ENCODE peak calls at places on chromosome 18, in eight cellular contexts. One of them, this sample, is unnamed.

GRCh38 chr18:69638056-69638455 is 237.4 kb downstream of the DOK6 start:
- DNase-seq in stomach: no peak
- DNase-seq in GM12878: no peak
- DNase-seq in A549: no peak
- DNase-seq in sigmoid colon: no peak
- DNase-seq in ovary: no peak
- DNase-seq in H1: no peak
- DNase-seq in K562: no peak
- DNase-seq in this sample: no peak

GRCh38 chr18:37673196-37673595 is 107.6 kb upstream of the CELF4 start:
- DNase-seq in stomach: no peak
- DNase-seq in GM12878: no peak
- DNase-seq in A549: no peak
- DNase-seq in sigmoid colon: no peak
- DNase-seq in ovary: no peak
- DNase-seq in H1: no peak
- DNase-seq in K562: no peak
- DNase-seq in this sample: no peak

GRCh38 chr18:22856870-22857269 is 76.3 kb upstream of the RBBP8 start:
- DNase-seq in stomach: no peak
- DNase-seq in GM12878: no peak
- DNase-seq in A549: no peak
- DNase-seq in sigmoid colon: no peak
- DNase-seq in ovary: no peak
- DNase-seq in H1: no peak
- DNase-seq in K562: no peak
- DNase-seq in this sample: no peak

GRCh38 chr18:13268035-13268700 is 49.6 kb downstream of the LDLRAD4 start:
- DNase-seq in stomach: peak
- DNase-seq in GM12878: no peak
- DNase-seq in A549: no peak
- DNase-seq in sigmoid colon: peak
- DNase-seq in ovary: no peak
- DNase-seq in H1: no peak
- DNase-seq in K562: no peak
- DNase-seq in this sample: no peak

GRCh38 chr18:10424576-10425314 is 29.7 kb upstream of the APCDD1 start:
- DNase-seq in stomach: no peak
- DNase-seq in GM12878: no peak
- DNase-seq in A549: no peak
- DNase-seq in sigmoid colon: no peak
- DNase-seq in ovary: peak
- DNase-seq in H1: no peak
- DNase-seq in K562: no peak
- DNase-seq in this sample: no peak

GRCh38 chr18:23038712-23039111 is 96.6 kb upstream of the CABLES1 start:
- DNase-seq in stomach: no peak
- DNase-seq in GM12878: no peak
- DNase-seq in A549: peak
- DNase-seq in sigmoid colon: no peak
- DNase-seq in ovary: no peak
- DNase-seq in H1: no peak
- DNase-seq in K562: no peak
- DNase-seq in this sample: no peak

GRCh38 chr18:58863539-58864145 is 1.0 kb upstream of the ZNF532 start:
- DNase-seq in stomach: peak
- DNase-seq in GM12878: no peak
- DNase-seq in A549: peak
- DNase-seq in sigmoid colon: peak
- DNase-seq in ovary: peak
- DNase-seq in H1: no peak
- DNase-seq in K562: no peak
- DNase-seq in this sample: no peak

GRCh38 chr18:13397504-13398163 is 179.1 kb downstream of the LDLRAD4 start:
- DNase-seq in stomach: no peak
- DNase-seq in GM12878: no peak
- DNase-seq in A549: no peak
- DNase-seq in sigmoid colon: no peak
- DNase-seq in ovary: no peak
- DNase-seq in H1: no peak
- DNase-seq in K562: no peak
- DNase-seq in this sample: no peak

GRCh38 chr18:26088482-26088881 is 1.9 kb downstream of the SS18 start:
- DNase-seq in stomach: no peak
- DNase-seq in GM12878: no peak
- DNase-seq in A549: no peak
- DNase-seq in sigmoid colon: no peak
- DNase-seq in ovary: no peak
- DNase-seq in H1: no peak
- DNase-seq in K562: no peak
- DNase-seq in this sample: no peak

GRCh38 chr18:79496978-79497637 is 101.4 kb downstream of the NFATC1 start:
- DNase-seq in stomach: no peak
- DNase-seq in GM12878: no peak
- DNase-seq in A549: no peak
- DNase-seq in sigmoid colon: peak
- DNase-seq in ovary: no peak
- DNase-seq in H1: no peak
- DNase-seq in K562: no peak
- DNase-seq in this sample: no peak

GRCh38 chr18:46261799-46262198 is 157.6 kb downstream of the HAUS1 start:
- DNase-seq in stomach: no peak
- DNase-seq in GM12878: no peak
- DNase-seq in A549: no peak
- DNase-seq in sigmoid colon: no peak
- DNase-seq in ovary: no peak
- DNase-seq in H1: no peak
- DNase-seq in K562: no peak
- DNase-seq in this sample: no peak
- TF ChIP-seq EP300 in stomach: no peak
- TF ChIP-seq EP300 in GM12878: no peak
- TF ChIP-seq EP300 in A549: no peak
- TF ChIP-seq EP300 in sigmoid colon: no peak
- TF ChIP-seq EP300 in ovary: no peak
- TF ChIP-seq EP300 in H1: no peak
- TF ChIP-seq EP300 in K562: no peak
- TF ChIP-seq EP300 in this sample: no peak

DNA sequence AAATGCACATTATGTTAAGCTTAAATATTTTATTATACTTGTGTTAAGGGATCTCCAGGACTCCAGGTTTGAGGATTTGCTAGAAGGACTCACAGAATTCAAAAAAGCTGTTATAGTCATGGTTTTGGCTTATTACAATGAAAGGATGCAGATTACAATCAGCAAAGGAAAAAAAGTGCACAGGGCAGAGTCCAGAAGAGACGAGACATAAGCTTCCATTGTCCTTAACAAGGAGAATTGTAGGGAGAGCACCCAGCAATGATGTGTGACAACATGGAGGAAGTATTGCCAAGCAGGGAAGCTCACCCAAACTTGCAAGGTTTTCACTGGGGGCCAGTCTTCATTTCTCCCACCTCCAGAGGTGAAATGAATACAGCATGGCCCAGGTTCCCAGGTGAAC is 12.8 kb upstream of the MYO5B start:
- DNase-seq in stomach: no peak
- DNase-seq in GM12878: no peak
- DNase-seq in A549: no peak
- DNase-seq in sigmoid colon: no peak
- DNase-seq in ovary: no peak
- DNase-seq in H1: no peak
- DNase-seq in K562: no peak
- DNase-seq in this sample: peak
- TF ChIP-seq EP300 in stomach: no peak
- TF ChIP-seq EP300 in GM12878: no peak
- TF ChIP-seq EP300 in A549: no peak
- TF ChIP-seq EP300 in sigmoid colon: no peak
- TF ChIP-seq EP300 in ovary: no peak
- TF ChIP-seq EP300 in H1: no peak
- TF ChIP-seq EP300 in K562: no peak
- TF ChIP-seq EP300 in this sample: no peak

GRCh38 chr18:28581503-28582169 is 404.7 kb upstream of the CDH2 start:
- DNase-seq in stomach: no peak
- DNase-seq in GM12878: no peak
- DNase-seq in A549: no peak
- DNase-seq in sigmoid colon: no peak
- DNase-seq in ovary: no peak
- DNase-seq in H1: no peak
- DNase-seq in K562: no peak
- DNase-seq in this sample: no peak
- TF ChIP-seq EP300 in stomach: no peak
- TF ChIP-seq EP300 in GM12878: no peak
- TF ChIP-seq EP300 in A549: no peak
- TF ChIP-seq EP300 in sigmoid colon: no peak
- TF ChIP-seq EP300 in ovary: no peak
- TF ChIP-seq EP300 in H1: no peak
- TF ChIP-seq EP300 in K562: no peak
- TF ChIP-seq EP300 in this sample: no peak

DNA sequence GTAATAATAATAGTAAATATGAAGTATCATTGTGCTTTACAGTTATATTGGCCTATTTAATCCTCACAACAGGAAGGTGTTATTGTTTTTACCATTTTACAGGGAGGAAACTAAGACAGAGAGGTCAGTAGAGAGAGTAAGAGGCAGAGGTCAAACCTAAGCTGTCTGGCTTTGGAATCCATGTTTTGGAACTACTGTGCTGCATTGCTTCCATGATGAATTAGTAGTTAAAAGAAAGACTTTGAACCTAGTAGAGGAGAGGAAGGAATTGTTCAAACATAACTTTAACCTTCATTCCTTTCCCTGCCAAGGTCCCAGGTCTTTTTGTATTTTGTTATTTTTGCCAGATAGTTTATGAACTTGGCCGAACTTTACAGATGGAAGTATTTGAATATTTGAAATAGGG is 80.9 kb downstream of the PHLPP1 start:
- DNase-seq in stomach: no peak
- DNase-seq in GM12878: no peak
- DNase-seq in A549: no peak
- DNase-seq in sigmoid colon: no peak
- DNase-seq in ovary: no peak
- DNase-seq in H1: no peak
- DNase-seq in K562: no peak
- DNase-seq in this sample: peak
- TF ChIP-seq EP300 in stomach: no peak
- TF ChIP-seq EP300 in GM12878: no peak
- TF ChIP-seq EP300 in A549: no peak
- TF ChIP-seq EP300 in sigmoid colon: no peak
- TF ChIP-seq EP300 in ovary: no peak
- TF ChIP-seq EP300 in H1: no peak
- TF ChIP-seq EP300 in K562: no peak
- TF ChIP-seq EP300 in this sample: peak

GRCh38 chr18:24930478-24930877 is 421.5 kb downstream of the ZNF521 start:
- DNase-seq in stomach: no peak
- DNase-seq in GM12878: no peak
- DNase-seq in A549: no peak
- DNase-seq in sigmoid colon: no peak
- DNase-seq in ovary: no peak
- DNase-seq in H1: no peak
- DNase-seq in K562: no peak
- DNase-seq in this sample: no peak
- TF ChIP-seq EP300 in stomach: no peak
- TF ChIP-seq EP300 in GM12878: no peak
- TF ChIP-seq EP300 in A549: no peak
- TF ChIP-seq EP300 in sigmoid colon: no peak
- TF ChIP-seq EP300 in ovary: no peak
- TF ChIP-seq EP300 in H1: no peak
- TF ChIP-seq EP300 in K562: no peak
- TF ChIP-seq EP300 in this sample: no peak

DNA sequence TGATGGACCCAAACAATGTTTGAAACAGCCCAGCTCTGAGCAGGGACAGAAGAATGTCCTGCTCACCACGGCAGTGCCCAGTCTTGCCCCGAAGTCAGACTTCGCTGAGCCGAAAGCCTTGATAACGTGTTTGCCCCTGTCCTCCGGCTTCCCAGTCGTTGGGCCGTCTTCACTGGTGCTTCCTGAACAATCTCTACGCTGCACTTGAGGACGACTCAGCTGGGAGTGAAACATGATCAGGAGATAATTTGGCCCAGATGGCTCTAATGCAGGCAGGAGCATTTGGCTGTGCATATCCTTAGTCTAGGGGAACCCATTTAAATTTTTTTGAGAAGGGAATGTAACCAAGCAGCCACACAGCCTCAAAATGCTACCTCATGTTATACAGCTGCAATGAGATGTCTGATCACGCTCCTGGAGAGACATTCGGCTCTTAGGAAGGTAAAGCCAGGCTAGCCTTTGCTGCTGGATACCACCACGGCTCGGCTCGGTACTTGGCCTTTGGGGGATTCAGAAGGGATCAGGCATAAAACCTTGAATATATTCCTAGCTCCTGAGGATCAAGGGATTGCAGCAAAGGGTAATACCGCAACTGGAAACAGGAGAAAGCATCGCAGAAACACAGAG is 43.6 kb downstream of the FECH start:
- DNase-seq in stomach: no peak
- DNase-seq in GM12878: no peak
- DNase-seq in A549: no peak
- DNase-seq in sigmoid colon: no peak
- DNase-seq in ovary: no peak
- DNase-seq in H1: no peak
- DNase-seq in K562: no peak
- DNase-seq in this sample: no peak
- TF ChIP-seq EP300 in stomach: no peak
- TF ChIP-seq EP300 in GM12878: no peak
- TF ChIP-seq EP300 in A549: no peak
- TF ChIP-seq EP300 in sigmoid colon: no peak
- TF ChIP-seq EP300 in ovary: no peak
- TF ChIP-seq EP300 in H1: no peak
- TF ChIP-seq EP300 in K562: no peak
- TF ChIP-seq EP300 in this sample: no peak

GRCh38 chr18:63155910-63156773 is 163.4 kb downstream of the BCL2 start:
- DNase-seq in stomach: no peak
- DNase-seq in GM12878: no peak
- DNase-seq in A549: no peak
- DNase-seq in sigmoid colon: no peak
- DNase-seq in ovary: no peak
- DNase-seq in H1: no peak
- DNase-seq in K562: no peak
- DNase-seq in this sample: no peak
- TF ChIP-seq EP300 in stomach: no peak
- TF ChIP-seq EP300 in GM12878: no peak
- TF ChIP-seq EP300 in A549: no peak
- TF ChIP-seq EP300 in sigmoid colon: no peak
- TF ChIP-seq EP300 in ovary: no peak
- TF ChIP-seq EP300 in H1: no peak
- TF ChIP-seq EP300 in K562: no peak
- TF ChIP-seq EP300 in this sample: no peak

This sample was measured in HepG2.